ENCODE peak calls at places on chromosomes 2 and 18, in eight cellular contexts. One of them, this sample, is unnamed.

GRCh38 chr18:57889841-57890240 is 86.7 kb upstream of the ATP8B1 start:
- DNase-seq in neural progenitor cell: no peak
- DNase-seq in heart left ventricle: no peak
- DNase-seq in hepatocyte: no peak
- DNase-seq in cardiac muscle cell: no peak
- DNase-seq in fibroblast of mammary gland: no peak
- DNase-seq in CD8-positive, alpha-beta memory T cell: no peak
- DNase-seq in bronchial epithelial cell: no peak
- DNase-seq in this sample: peak

GRCh38 chr2:187431911-187432310 is 16.1 kb downstream of the CALCRL start:
- DNase-seq in CD8-positive, alpha-beta memory T cell: no peak
- DNase-seq in heart left ventricle: no peak
- DNase-seq in fibroblast of mammary gland: peak
- DNase-seq in cardiac muscle cell: no peak
- DNase-seq in neural progenitor cell: no peak
- DNase-seq in hepatocyte: no peak
- DNase-seq in bronchial epithelial cell: no peak
- DNase-seq in this sample: no peak

GRCh38 chr18:37409870-37410269 is 155.7 kb downstream of the CELF4 start:
- DNase-seq in neural progenitor cell: no peak
- DNase-seq in hepatocyte: no peak
- DNase-seq in bronchial epithelial cell: peak
- DNase-seq in heart left ventricle: peak
- DNase-seq in CD8-positive, alpha-beta memory T cell: no peak
- DNase-seq in fibroblast of mammary gland: no peak
- DNase-seq in cardiac muscle cell: peak
- DNase-seq in this sample: peak

GRCh38 chr18:10566390-10566789 is 40.6 kb downstream of the NAPG start:
- DNase-seq in fibroblast of mammary gland: no peak
- DNase-seq in CD8-positive, alpha-beta memory T cell: no peak
- DNase-seq in neural progenitor cell: no peak
- DNase-seq in heart left ventricle: no peak
- DNase-seq in hepatocyte: no peak
- DNase-seq in cardiac muscle cell: no peak
- DNase-seq in bronchial epithelial cell: peak
- DNase-seq in this sample: no peak

GRCh38 chr2:195536863-195537262 is 120.2 kb upstream of the SLC39A10 start:
- DNase-seq in cardiac muscle cell: no peak
- DNase-seq in neural progenitor cell: no peak
- DNase-seq in bronchial epithelial cell: no peak
- DNase-seq in heart left ventricle: no peak
- DNase-seq in fibroblast of mammary gland: no peak
- DNase-seq in CD8-positive, alpha-beta memory T cell: no peak
- DNase-seq in hepatocyte: no peak
- DNase-seq in this sample: no peak

GRCh38 chr18:9965711-9966624 is 52.2 kb downstream of the VAPA start:
- DNase-seq in bronchial epithelial cell: peak
- DNase-seq in neural progenitor cell: no peak
- DNase-seq in cardiac muscle cell: peak
- DNase-seq in heart left ventricle: no peak
- DNase-seq in hepatocyte: no peak
- DNase-seq in fibroblast of mammary gland: no peak
- DNase-seq in CD8-positive, alpha-beta memory T cell: no peak
- DNase-seq in this sample: peak

GRCh38 chr2:46319711-46320110 is 22.5 kb downstream of the EPAS1 start:
- DNase-seq in heart left ventricle: no peak
- DNase-seq in bronchial epithelial cell: no peak
- DNase-seq in neural progenitor cell: no peak
- DNase-seq in cardiac muscle cell: no peak
- DNase-seq in fibroblast of mammary gland: no peak
- DNase-seq in hepatocyte: no peak
- DNase-seq in CD8-positive, alpha-beta memory T cell: no peak
- DNase-seq in this sample: no peak

GRCh38 chr2:217193431-217194075 is 333.7 kb upstream of the TNP1 start:
- DNase-seq in bronchial epithelial cell: peak
- DNase-seq in CD8-positive, alpha-beta memory T cell: no peak
- DNase-seq in cardiac muscle cell: no peak
- DNase-seq in fibroblast of mammary gland: no peak
- DNase-seq in neural progenitor cell: no peak
- DNase-seq in heart left ventricle: no peak
- DNase-seq in hepatocyte: no peak
- DNase-seq in this sample: no peak

GRCh38 chr18:5309888-5310470 is 14.5 kb upstream of the ZBTB14 start:
- DNase-seq in cardiac muscle cell: no peak
- DNase-seq in fibroblast of mammary gland: no peak
- DNase-seq in bronchial epithelial cell: no peak
- DNase-seq in CD8-positive, alpha-beta memory T cell: peak
- DNase-seq in neural progenitor cell: no peak
- DNase-seq in hepatocyte: no peak
- DNase-seq in heart left ventricle: no peak
- DNase-seq in this sample: no peak

DNA sequence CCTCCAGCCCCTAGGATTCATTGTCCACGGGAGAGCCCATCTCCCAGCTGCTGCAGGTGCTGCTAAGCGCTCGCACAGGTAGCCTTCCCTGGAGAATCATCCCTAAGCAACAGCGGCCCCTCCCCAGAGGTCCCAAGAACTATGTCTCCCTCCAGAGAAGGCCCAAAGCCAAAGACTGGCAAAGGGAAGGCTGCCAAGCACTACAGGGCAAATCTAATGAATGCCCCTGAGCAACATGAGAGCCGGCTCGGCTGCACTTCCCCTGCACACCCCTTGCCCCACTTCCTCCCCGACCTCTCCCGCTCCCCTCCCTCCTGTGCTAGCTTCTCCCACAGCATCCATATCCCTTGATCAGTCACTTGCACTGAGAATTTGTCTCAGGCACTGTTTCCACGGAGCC is 20.0 kb upstream of the COL6A3 start:
- DNase-seq in heart left ventricle: no peak
- DNase-seq in CD8-positive, alpha-beta memory T cell: peak
- DNase-seq in hepatocyte: no peak
- DNase-seq in cardiac muscle cell: no peak
- DNase-seq in fibroblast of mammary gland: no peak
- DNase-seq in neural progenitor cell: no peak
- DNase-seq in bronchial epithelial cell: no peak
- DNase-seq in this sample: no peak
- H3K4me3 ChIP-seq in heart left ventricle: no peak
- H3K4me3 ChIP-seq in CD8-positive, alpha-beta memory T cell: peak
- H3K4me3 ChIP-seq in hepatocyte: no peak
- H3K4me3 ChIP-seq in cardiac muscle cell: no peak
- H3K4me3 ChIP-seq in fibroblast of mammary gland: no peak
- H3K4me3 ChIP-seq in neural progenitor cell: no peak
- H3K4me3 ChIP-seq in bronchial epithelial cell: no peak
- H3K4me3 ChIP-seq in this sample: no peak

GRCh38 chr2:63525905-63526304 is 62.4 kb downstream of the WDPCP start:
- DNase-seq in neural progenitor cell: no peak
- DNase-seq in cardiac muscle cell: no peak
- DNase-seq in heart left ventricle: no peak
- DNase-seq in hepatocyte: no peak
- DNase-seq in fibroblast of mammary gland: no peak
- DNase-seq in bronchial epithelial cell: no peak
- DNase-seq in CD8-positive, alpha-beta memory T cell: no peak
- DNase-seq in this sample: no peak

GRCh38 chr2:63530880-63531279 is 57.4 kb downstream of the WDPCP start:
- DNase-seq in bronchial epithelial cell: no peak
- DNase-seq in cardiac muscle cell: no peak
- DNase-seq in fibroblast of mammary gland: no peak
- DNase-seq in hepatocyte: no peak
- DNase-seq in heart left ventricle: no peak
- DNase-seq in CD8-positive, alpha-beta memory T cell: no peak
- DNase-seq in neural progenitor cell: no peak
- DNase-seq in this sample: no peak
- H3K4me3 ChIP-seq in bronchial epithelial cell: no peak
- H3K4me3 ChIP-seq in cardiac muscle cell: no peak
- H3K4me3 ChIP-seq in fibroblast of mammary gland: no peak
- H3K4me3 ChIP-seq in hepatocyte: no peak
- H3K4me3 ChIP-seq in heart left ventricle: no peak
- H3K4me3 ChIP-seq in CD8-positive, alpha-beta memory T cell: no peak
- H3K4me3 ChIP-seq in neural progenitor cell: no peak
- H3K4me3 ChIP-seq in this sample: no peak

DNA sequence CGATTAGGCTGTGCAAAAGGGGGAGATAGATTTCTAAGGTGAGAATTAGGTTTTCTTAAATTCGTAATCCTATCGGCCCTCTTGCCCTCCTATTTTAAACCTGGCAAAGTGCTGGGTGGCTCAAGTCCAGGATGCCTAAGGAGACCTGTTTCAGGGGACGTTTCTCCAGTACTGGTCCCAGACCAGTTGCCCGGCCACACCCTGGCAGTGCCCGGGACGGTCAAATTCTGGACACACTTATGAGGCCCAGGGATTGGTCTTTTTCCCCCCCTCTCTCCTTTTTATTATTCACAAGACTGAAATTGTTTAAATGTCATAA is 3.2 kb downstream of the GBX2 start:
- DNase-seq in neural progenitor cell: no peak
- DNase-seq in cardiac muscle cell: no peak
- DNase-seq in bronchial epithelial cell: no peak
- DNase-seq in fibroblast of mammary gland: no peak
- DNase-seq in CD8-positive, alpha-beta memory T cell: no peak
- DNase-seq in heart left ventricle: no peak
- DNase-seq in hepatocyte: no peak
- DNase-seq in this sample: no peak
- H3K4me3 ChIP-seq in neural progenitor cell: peak
- H3K4me3 ChIP-seq in cardiac muscle cell: peak
- H3K4me3 ChIP-seq in bronchial epithelial cell: no peak
- H3K4me3 ChIP-seq in fibroblast of mammary gland: no peak
- H3K4me3 ChIP-seq in CD8-positive, alpha-beta memory T cell: no peak
- H3K4me3 ChIP-seq in heart left ventricle: peak
- H3K4me3 ChIP-seq in hepatocyte: no peak
- H3K4me3 ChIP-seq in this sample: no peak

DNA sequence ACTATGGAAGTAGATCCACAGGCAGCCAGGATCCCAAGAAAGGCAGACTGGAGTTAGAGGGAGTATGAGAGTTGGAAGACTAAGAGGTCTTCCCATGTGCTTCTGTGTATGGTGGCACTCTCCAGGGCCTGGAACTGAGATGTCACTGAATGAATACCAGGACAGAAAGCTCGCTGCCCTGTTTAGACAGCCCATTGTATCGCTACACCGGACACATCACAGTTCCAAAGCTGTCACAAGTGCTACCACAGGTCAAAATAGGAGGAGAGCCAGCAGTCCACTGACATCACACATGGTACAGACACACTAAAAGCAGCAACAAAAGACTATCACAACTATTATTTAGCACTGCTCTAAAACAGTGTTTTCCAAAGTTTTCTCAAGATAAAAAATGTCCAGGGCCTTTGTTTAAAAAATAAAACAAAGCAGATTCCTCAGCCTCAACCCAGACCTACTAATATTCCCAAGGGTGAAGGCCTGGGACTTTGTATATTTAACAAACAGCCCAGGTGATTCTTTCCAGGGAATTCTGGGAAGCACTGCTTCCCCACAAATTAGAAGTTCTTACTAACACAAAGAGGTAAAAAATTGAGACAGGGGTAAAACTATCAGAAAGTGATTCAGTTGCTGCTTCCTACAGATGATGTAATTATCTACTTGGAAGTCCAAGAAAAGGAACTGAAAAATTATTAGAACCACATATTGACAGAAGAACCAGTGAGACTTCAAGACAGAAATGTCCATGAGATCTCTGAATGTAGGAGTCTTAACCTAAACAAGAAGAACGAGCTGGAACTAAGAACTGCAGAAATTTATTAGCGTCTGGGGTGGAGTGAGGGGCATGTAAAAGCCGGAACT is 116.0 kb downstream of the DTNB start:
- DNase-seq in hepatocyte: no peak
- DNase-seq in neural progenitor cell: no peak
- DNase-seq in fibroblast of mammary gland: no peak
- DNase-seq in heart left ventricle: no peak
- DNase-seq in CD8-positive, alpha-beta memory T cell: no peak
- DNase-seq in bronchial epithelial cell: no peak
- DNase-seq in cardiac muscle cell: no peak
- DNase-seq in this sample: no peak
- H3K4me3 ChIP-seq in hepatocyte: no peak
- H3K4me3 ChIP-seq in neural progenitor cell: no peak
- H3K4me3 ChIP-seq in fibroblast of mammary gland: no peak
- H3K4me3 ChIP-seq in heart left ventricle: no peak
- H3K4me3 ChIP-seq in CD8-positive, alpha-beta memory T cell: no peak
- H3K4me3 ChIP-seq in bronchial epithelial cell: no peak
- H3K4me3 ChIP-seq in cardiac muscle cell: no peak
- H3K4me3 ChIP-seq in this sample: no peak

DNA sequence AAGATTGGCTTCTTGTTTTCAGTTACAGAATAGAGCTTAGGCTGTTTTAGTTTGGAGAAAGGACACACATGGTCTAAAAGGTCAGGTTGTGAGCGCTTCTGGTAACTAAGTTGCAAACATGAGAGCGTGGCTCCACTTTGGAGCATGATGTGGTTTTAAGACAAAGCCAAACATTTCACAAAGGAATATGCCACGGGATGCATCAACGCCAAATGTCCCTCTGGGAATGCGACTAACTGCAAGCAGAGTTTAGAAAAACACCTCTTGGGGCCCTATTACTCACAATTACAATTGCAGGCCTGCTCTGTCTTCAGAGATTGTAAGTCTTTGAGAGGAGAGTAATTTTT is 25.4 kb downstream of the MYO7B start:
- DNase-seq in heart left ventricle: no peak
- DNase-seq in bronchial epithelial cell: no peak
- DNase-seq in hepatocyte: no peak
- DNase-seq in fibroblast of mammary gland: peak
- DNase-seq in neural progenitor cell: no peak
- DNase-seq in CD8-positive, alpha-beta memory T cell: no peak
- DNase-seq in cardiac muscle cell: no peak
- DNase-seq in this sample: peak
- H3K4me3 ChIP-seq in heart left ventricle: no peak
- H3K4me3 ChIP-seq in bronchial epithelial cell: no peak
- H3K4me3 ChIP-seq in hepatocyte: no peak
- H3K4me3 ChIP-seq in fibroblast of mammary gland: no peak
- H3K4me3 ChIP-seq in neural progenitor cell: no peak
- H3K4me3 ChIP-seq in CD8-positive, alpha-beta memory T cell: no peak
- H3K4me3 ChIP-seq in cardiac muscle cell: no peak
- H3K4me3 ChIP-seq in this sample: no peak

DNA sequence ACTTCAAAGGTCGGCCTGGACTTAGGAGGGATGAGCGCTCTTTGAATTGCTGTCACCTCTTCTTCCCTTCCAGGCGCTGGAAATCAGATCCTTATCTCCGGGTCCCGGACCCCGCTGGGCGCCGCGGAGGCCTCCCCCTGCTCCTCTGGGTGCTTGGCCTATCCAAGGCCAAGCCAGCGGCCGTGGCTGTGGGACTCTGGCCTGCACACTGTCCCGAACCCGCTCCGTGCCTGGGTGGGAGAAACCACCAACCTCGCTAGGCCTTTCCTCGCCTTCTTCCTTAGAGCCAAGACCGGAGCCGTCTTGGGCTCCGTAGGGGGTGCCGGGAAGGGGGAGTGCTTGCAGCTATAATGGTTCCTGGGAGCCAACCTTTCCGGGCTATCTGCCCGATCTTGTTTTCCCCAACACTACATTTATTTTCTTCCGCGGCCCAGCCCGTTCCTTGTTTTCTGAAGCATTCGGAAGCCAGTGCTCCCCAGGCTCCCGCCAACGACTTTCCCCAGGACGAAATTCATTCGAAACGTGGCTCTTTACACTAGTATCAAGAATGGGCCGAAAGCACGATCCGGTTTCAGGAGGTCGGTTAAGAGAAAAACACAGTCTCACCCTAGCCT is 2.4 kb downstream of the OSR1 start:
- DNase-seq in heart left ventricle: no peak
- DNase-seq in bronchial epithelial cell: no peak
- DNase-seq in cardiac muscle cell: peak
- DNase-seq in hepatocyte: no peak
- DNase-seq in neural progenitor cell: peak
- DNase-seq in CD8-positive, alpha-beta memory T cell: no peak
- DNase-seq in fibroblast of mammary gland: peak
- DNase-seq in this sample: peak
- H3K4me3 ChIP-seq in heart left ventricle: peak
- H3K4me3 ChIP-seq in bronchial epithelial cell: no peak
- H3K4me3 ChIP-seq in cardiac muscle cell: peak
- H3K4me3 ChIP-seq in hepatocyte: peak
- H3K4me3 ChIP-seq in neural progenitor cell: peak
- H3K4me3 ChIP-seq in CD8-positive, alpha-beta memory T cell: no peak
- H3K4me3 ChIP-seq in fibroblast of mammary gland: peak
- H3K4me3 ChIP-seq in this sample: peak

This sample was measured in fibroblast of lung.